ENCODE peak calls at places on chromosomes 3 and 15, in seven cellular contexts. K is effector memory CD4-positive, alpha-beta T cell; H is A673; X is stomach; E is lower lobe of right lung; P is tibial artery; T is IMR-90. C is an unnamed sample. For H3K27me3, the result is how much of the 10 kb centered on the place peaks cover.

GRCh38 chr3:196517142-196517808 is 2.1 kb upstream of the SMCO1 start:
- DNase-seq in K (no peak), H (no peak), X (no peak), E (no peak), P (no peak), T (no peak), C (no peak)

GRCh38 chr3:149934524-149934923 is 36.2 kb downstream of the PFN2 start:
- DNase-seq in K (no peak), H (no peak), X (no peak), E (no peak), P (peak), T (peak), C (peak)

GRCh38 chr3:78832785-78833204 is 935.0 kb downstream of the ROBO1 start:
- DNase-seq in K (no peak), H (no peak), X (no peak), E (no peak), P (no peak), T (no peak), C (no peak)

GRCh38 chr3:19046440-19046839 is 101.9 kb upstream of the KCNH8 start:
- DNase-seq in K (no peak), H (no peak), X (no peak), E (no peak), P (no peak), T (no peak), C (no peak)

GRCh38 chr15:81002254-81003022 is 1.7 kb downstream of the TLNRD1 start:
- DNase-seq in K (no peak), H (peak), X (no peak), E (peak), P (no peak), T (no peak), C (no peak)

GRCh38 chr3:123816673-123817207 is 67.4 kb downstream of the MYLK start:
- DNase-seq in K (no peak), H (no peak), X (no peak), E (no peak), P (no peak), T (peak), C (peak)

GRCh38 chr3:43349759-43350158 is 63.4 kb downstream of the SNRK start:
- DNase-seq in K (no peak), H (no peak), X (no peak), E (no peak), P (no peak), T (peak), C (peak)

GRCh38 chr3:177602601-177603136 is 405.4 kb upstream of the TBL1XR1 start:
- DNase-seq in K (no peak), H (no peak), X (no peak), E (no peak), P (no peak), T (peak), C (no peak)

GRCh38 chr3:195066441-195066841 is 204.5 kb downstream of the XXYLT1 start:
- DNase-seq in K (no peak), H (no peak), X (no peak), E (peak), P (no peak), T (no peak), C (no peak)

GRCh38 chr3:159451067-159451466 is 537.6 kb upstream of the IL12A start:
- DNase-seq in K (no peak), H (no peak), X (no peak), E (no peak), P (no peak), T (no peak), C (no peak)

GRCh38 chr15:43390723-43391122 is 19.8 kb downstream of the TUBGCP4 start:
- DNase-seq in K (no peak), H (no peak), X (no peak), E (no peak), P (no peak), T (peak), C (peak)

GRCh38 chr3:21117397-21117796 is 633.6 kb downstream of the ZNF385D start:
- DNase-seq in K (no peak), H (no peak), X (no peak), E (no peak), P (no peak), T (no peak), C (no peak)

GRCh38 chr3:55198554-55198953 is 270.7 kb upstream of the LRTM1 start:
- DNase-seq in K (no peak), H (no peak), X (no peak), E (no peak), P (no peak), T (peak), C (peak)

GRCh38 chr15:41259546-41260189 is 28.6 kb downstream of the CHP1 start:
- DNase-seq in K (no peak), H (no peak), X (peak), E (no peak), P (no peak), T (no peak), C (no peak)

GRCh38 chr3:133608405-133608804 is 34.9 kb downstream of the CDV3 start:
- DNase-seq in K (no peak), H (no peak), X (no peak), E (no peak), P (no peak), T (peak), C (no peak)

DNA sequence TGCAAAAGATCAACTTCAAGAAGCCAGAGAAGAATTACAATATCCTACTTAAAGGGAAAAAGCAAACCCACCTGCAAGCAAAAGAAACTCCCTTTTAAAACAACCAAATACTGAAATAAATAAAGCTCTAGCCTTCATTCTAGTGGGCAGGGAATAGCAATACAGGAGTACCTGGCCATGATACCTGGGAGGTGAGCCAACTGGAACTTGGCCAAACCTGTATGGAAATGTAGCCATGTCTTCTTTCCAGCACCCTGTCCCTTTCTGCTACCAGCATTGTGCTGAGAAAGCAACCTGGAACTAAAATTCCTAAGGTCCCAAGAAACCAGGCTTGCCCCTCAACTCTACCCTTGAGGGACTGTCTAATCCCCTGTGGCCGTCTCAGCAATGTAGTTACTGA is 530.0 kb downstream of the EPHB1 start:
- DNase-seq in K (no peak), H (no peak), X (peak), E (no peak), P (no peak), T (no peak), C (no peak)
- H3K27me3 ChIP-seq in K (under half), H (under half), X (under half), E (under half), P (under half), T (under half), C (under half)

GRCh38 chr3:87025636-87026035 is 34.7 kb upstream of the VGLL3 start:
- DNase-seq in K (no peak), H (no peak), X (no peak), E (no peak), P (no peak), T (no peak), C (no peak)
- H3K27me3 ChIP-seq in K (under half), H (under half), X (under half), E (under half), P (under half), T (under half), C (under half)

GRCh38 chr15:79433610-79434009 is 1.5 kb downstream of the MINAR1 start:
- DNase-seq in K (no peak), H (no peak), X (no peak), E (no peak), P (no peak), T (no peak), C (no peak)
- H3K27me3 ChIP-seq in K (under half), H (half or more), X (under half), E (half or more), P (under half), T (under half), C (under half)

GRCh38 chr3:193896419-193896818 is 239.5 kb upstream of the HES1 start:
- DNase-seq in K (no peak), H (no peak), X (no peak), E (no peak), P (no peak), T (no peak), C (no peak)

GRCh38 chr3:193901007-193901406 is 234.9 kb upstream of the HES1 start:
- DNase-seq in K (no peak), H (no peak), X (no peak), E (no peak), P (no peak), T (no peak), C (no peak)

GRCh38 chr3:193897288-193897687 is 238.7 kb upstream of the HES1 start:
- DNase-seq in K (no peak), H (peak), X (no peak), E (no peak), P (peak), T (no peak), C (no peak)

GRCh38 chr3:193897791-193898190 is 238.2 kb upstream of the HES1 start:
- DNase-seq in K (no peak), H (peak), X (no peak), E (no peak), P (no peak), T (no peak), C (no peak)

DNA sequence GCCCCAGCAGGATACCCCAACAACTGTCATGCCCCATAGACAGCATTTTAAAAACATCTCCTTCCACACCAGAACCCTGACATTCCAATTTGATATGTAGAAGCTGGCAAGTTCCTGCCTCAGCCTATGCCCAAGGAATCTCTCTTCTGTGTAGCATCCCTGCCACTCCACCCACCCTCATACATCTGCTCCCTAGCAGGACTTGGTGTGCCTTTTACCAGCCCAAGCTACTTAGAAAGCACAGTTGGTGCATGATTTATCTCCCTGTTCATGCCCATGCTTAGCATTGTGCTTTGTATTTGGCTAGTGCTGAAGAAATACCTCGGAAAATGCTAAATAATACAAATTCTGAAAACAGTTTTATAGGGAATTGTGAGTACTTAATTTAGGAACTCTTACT is 236.9 kb upstream of the HES1 start:
- DNase-seq in K (no peak), H (peak), X (no peak), E (no peak), P (no peak), T (no peak), C (no peak)
- H3K27me3 ChIP-seq in K (under half), H (under half), X (under half), E (under half), P (under half), T (under half), C (under half)

GRCh38 chr15:89364341-89364740 is 29.7 kb upstream of the POLG start:
- DNase-seq in K (no peak), H (no peak), X (no peak), E (peak), P (no peak), T (no peak), C (no peak)
- H3K27me3 ChIP-seq in K (half or more), H (half or more), X (half or more), E (half or more), P (half or more), T (half or more), C (half or more)

DNA sequence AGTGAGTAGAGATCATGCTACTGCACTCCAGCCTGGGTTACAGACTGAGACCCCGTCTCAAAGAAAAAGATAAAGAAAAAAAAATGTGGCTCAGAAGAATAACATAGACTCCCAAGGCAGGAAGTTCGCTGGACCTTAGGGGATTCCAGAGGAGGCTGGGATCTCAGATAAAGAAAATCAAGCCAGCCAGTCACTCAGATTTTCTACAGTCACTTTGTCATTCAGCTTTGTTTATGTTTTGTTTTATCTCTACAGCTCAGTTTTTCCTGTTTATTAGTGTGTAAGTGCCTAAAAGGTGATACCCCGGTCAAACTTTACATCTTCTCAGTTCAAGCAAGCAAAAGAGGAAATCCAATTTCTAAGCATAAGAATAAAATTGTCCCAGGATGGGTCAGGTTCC is 6.3 kb downstream of the TMEM202 start:
- DNase-seq in K (no peak), H (no peak), X (no peak), E (no peak), P (no peak), T (no peak), C (no peak)
- H3K27me3 ChIP-seq in K (under half), H (half or more), X (under half), E (under half), P (under half), T (under half), C (under half)